ENCODE peak calls at places on chromosomes 6 and 20, in ten cellular contexts. L, U, F, N, V, E, X, M, S and Q are unnamed samples.

GRCh38 chr20:10063482-10063881 is 28.7 kb downstream of the ANKEF1 start:
- DNase-seq in L (no peak), U (no peak), M (no peak), F (no peak), N (no peak), E (no peak), S (no peak), V (no peak), X (no peak), Q (no peak)

GRCh38 chr6:4180653-4181255 is 45.4 kb upstream of the ECI2 start:
- DNase-seq in M (peak; percentile 67), U (peak; percentile 8), L (peak; percentile 46), E (peak; percentile 41), F (peak; percentile 82), N (no peak), V (no peak), X (no peak), S (no peak), Q (peak; percentile 21)

GRCh38 chr20:62489186-62489939 is 13.6 kb upstream of the GATA5 start:
- DNase-seq in F (peak; percentile 63), X (no peak), U (no peak), E (no peak), N (no peak), S (no peak), L (no peak), M (no peak), V (peak; percentile 93), Q (peak; percentile 57)

GRCh38 chr20:50837532-50838321 is 42.9 kb downstream of the BCAS4 start:
- DNase-seq in V (no peak), F (peak; percentile 68), X (no peak), M (no peak), N (peak; percentile 78), U (no peak), S (no peak), L (no peak), E (no peak), Q (peak; percentile 91)

GRCh38 chr6:152301021-152301805 is 335.9 kb downstream of the SYNE1 start:
- DNase-seq in U (no peak), M (no peak), V (no peak), L (no peak), X (no peak), N (no peak), S (no peak), F (no peak), E (no peak), Q (no peak)

GRCh38 chr20:11705512-11705911 is 212.2 kb upstream of the BTBD3 start:
- DNase-seq in M (no peak), X (no peak), E (no peak), S (no peak), F (no peak), L (no peak), V (no peak), N (no peak), U (no peak), Q (no peak)

GRCh38 chr6:114075300-114075699 is 104.4 kb upstream of the HDAC2 start:
- DNase-seq in M (no peak), F (no peak), X (no peak), L (no peak), E (no peak), U (no peak), V (no peak), S (no peak), N (no peak), Q (no peak)

GRCh38 chr6:12293234-12293930 is 3.2 kb downstream of the EDN1 start:
- DNase-seq in M (no peak), E (no peak), V (no peak), X (no peak), U (no peak), S (no peak), L (no peak), F (no peak), N (no peak), Q (no peak)

GRCh38 chr20:44104807-44105517 is 82.0 kb downstream of the JPH2 start:
- DNase-seq in M (no peak), N (peak; percentile 77), E (peak; percentile 68), X (no peak), U (no peak), L (no peak), S (no peak), V (no peak), F (no peak), Q (no peak)

GRCh38 chr20:11891081-11891826 is 26.4 kb upstream of the BTBD3 start:
- DNase-seq in L (peak; percentile 86), V (peak; percentile 22), U (peak; percentile 57), N (peak; percentile 75), X (peak; percentile 64), E (peak; percentile 66), S (peak; percentile 70), F (peak; percentile 43), M (no peak), Q (peak; percentile 63)

GRCh38 chr20:8903655-8904605 is 165.0 kb upstream of the PLCB4 start:
- DNase-seq in N (no peak), E (no peak), V (no peak), U (no peak), S (no peak), X (no peak), L (no peak), M (no peak), F (no peak), Q (no peak)

GRCh38 chr20:41428285-41428684 is 61.7 kb upstream of the EMILIN3 start:
- DNase-seq in U (no peak), V (peak; percentile 40), X (no peak), E (no peak), N (no peak), S (no peak), M (peak; percentile 19), L (peak; percentile 25), F (peak; percentile 41), Q (no peak)

GRCh38 chr6:68238097-68238597 is 396.9 kb upstream of the ADGRB3 start:
- DNase-seq in S (no peak), N (no peak), V (no peak), U (no peak), L (no peak), F (no peak), X (no peak), E (no peak), M (no peak), Q (no peak)

GRCh38 chr6:165186041-165186440 is 123.4 kb downstream of the C6orf118 start:
- DNase-seq in U (no peak), V (no peak), F (no peak), N (no peak), X (no peak), E (no peak), M (no peak), L (peak; percentile 90), S (no peak), Q (no peak)

GRCh38 chr6:105170066-105170465 is 9.7 kb downstream of the POPDC3 start:
- DNase-seq in U (no peak), S (no peak), F (no peak), M (no peak), E (no peak), N (no peak), X (no peak), V (no peak), L (no peak), Q (no peak)

DNA sequence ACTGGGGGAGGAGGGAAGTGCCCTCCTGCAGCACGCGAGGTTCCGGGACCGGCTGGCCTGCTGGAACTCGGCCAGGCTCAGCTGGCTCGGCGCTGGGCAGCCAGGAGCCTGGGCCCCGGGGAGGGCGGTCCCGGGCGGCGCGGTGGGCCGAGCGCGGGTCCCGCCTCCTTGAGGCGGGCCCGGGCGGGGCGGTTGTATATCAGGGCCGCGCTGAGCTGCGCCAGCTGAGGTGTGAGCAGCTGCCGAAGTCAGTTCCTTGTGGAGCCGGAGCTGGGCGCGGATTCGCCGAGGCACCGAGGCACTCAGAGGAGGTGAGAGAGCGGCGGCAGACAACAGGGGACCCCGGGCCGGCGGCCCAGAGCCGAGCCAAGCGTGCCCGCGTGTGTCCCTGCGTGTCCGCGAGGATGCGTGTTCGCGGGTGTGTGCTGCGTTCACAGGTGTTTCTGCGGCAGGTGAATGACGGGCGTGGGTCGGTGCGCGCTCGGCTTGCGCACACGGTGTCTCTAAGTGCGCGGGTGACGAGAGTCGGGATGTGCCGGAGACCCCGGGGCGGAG is at the start of gene CDKN1A:
- DNase-seq in S (peak; percentile 93), M (peak; percentile 68), U (peak; percentile 96), V (peak; percentile 82), L (peak; percentile 92), E (peak; percentile 94), N (peak; percentile 97), X (peak; percentile 94), F (peak; percentile 89), Q (peak; percentile 89)
- TF ChIP-seq POLR2A in S (peak; percentile 98), M (peak; percentile 98), U (peak; percentile 99), V (peak; percentile 99), L (no peak), E (peak; percentile 100), N (peak; percentile 95), X (peak; percentile 100), F (no peak), Q (peak; percentile 78)

DNA sequence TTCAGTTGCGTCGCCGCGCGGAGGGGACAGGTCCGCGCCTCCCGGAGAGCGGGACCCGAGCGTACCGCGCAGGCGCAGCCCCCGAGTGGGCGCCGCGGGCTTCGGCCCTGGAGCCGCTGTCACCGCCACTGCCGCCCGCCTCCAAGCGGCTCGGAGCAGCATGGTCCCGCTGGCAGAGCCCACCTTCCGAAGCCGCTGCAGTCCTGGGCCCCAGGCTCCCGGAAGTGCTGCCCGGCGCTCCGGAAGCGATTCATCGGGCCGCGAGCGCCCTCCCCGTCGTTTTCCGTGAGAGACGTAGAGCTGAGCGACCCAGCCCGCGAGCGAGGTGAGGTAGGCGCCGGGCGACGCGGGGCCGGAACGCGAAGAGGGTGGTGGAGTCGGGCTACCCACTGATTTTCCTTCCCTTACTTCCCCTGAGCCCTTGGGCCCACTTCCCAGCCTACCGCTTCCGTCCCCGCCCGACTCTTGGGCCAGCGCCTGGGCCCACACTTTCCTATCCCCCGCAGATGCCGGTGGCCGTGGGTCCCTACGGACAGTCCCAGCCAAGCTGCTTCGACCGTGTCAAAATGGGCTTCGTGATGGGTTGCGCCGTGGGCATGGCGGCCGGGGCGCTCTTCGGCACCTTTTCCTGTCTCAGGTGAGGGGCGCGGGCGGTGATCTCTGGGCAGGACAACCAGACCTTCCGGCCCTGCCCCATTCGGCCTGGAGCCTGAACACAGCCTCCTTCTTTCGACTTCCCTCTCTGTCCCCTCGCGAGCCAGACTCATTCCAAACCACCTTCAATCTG is at the start of the genes NFS1 and ROMO1:
- DNase-seq in S (peak; percentile 82), U (peak; percentile 84), L (peak; percentile 95), F (peak; percentile 90), V (peak; percentile 85), N (peak; percentile 92), M (peak; percentile 56), E (peak; percentile 89), X (peak; percentile 88), Q (peak; percentile 88)
- TF ChIP-seq POLR2A in S (peak; percentile 66), U (peak; percentile 72), L (peak; percentile 81), F (peak; percentile 91), V (peak; percentile 69), N (peak; percentile 46), M (peak; percentile 67), E (peak; percentile 95), X (peak; percentile 59), Q (peak; percentile 73)

DNA sequence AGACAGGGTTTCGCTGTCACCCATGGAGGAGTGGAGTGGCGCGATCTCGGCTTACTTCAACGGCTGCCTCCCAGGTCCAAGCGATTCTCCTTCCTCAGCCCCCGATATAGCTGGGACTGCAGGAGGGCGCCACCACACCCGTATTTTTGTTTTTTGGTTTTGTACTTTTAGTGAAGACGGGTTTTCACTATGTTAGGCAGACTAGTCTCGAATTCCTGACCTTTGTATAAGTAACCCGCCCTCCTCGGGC is 115.4 kb upstream of the BTN3A2 start:
- DNase-seq in L (no peak), F (no peak), S (no peak), N (peak; percentile 66), M (no peak), E (peak; percentile 72), V (no peak), X (no peak), U (no peak), Q (no peak)
- TF ChIP-seq POLR2A in L (no peak), F (no peak), S (no peak), N (no peak), M (no peak), E (no peak), V (peak; percentile 27), X (no peak), U (no peak), Q (no peak)

GRCh38 chr6:43435682-43436437 is 8.5 kb downstream of the ABCC10 start:
- DNase-seq in L (no peak), U (no peak), X (no peak), N (no peak), M (no peak), S (no peak), V (no peak), F (no peak), E (no peak), Q (no peak)
- TF ChIP-seq POLR2A in L (no peak), U (no peak), X (no peak), N (no peak), M (no peak), S (no peak), V (no peak), F (no peak), E (no peak), Q (peak; percentile 5)